ENCODE peak calls at places on chromosome 19, in six cellular contexts. W is stomach, T is HCT116, I is PC-3, S is tibial nerve, U is OCI-LY7. N is an unnamed sample.

GRCh38 chr19:58395979-58396627 is 647 bp downstream of the RNF225 start:
- DNase-seq in S (no peak), T (no peak), I (no peak), W (no peak), U (no peak), N (peak; percentile 44)

GRCh38 chr19:2129022-2129421 is 22.3 kb downstream of the AP3D1 start:
- DNase-seq in W (no peak), S (no peak), T (no peak), I (no peak), U (no peak), N (no peak)

GRCh38 chr19:37304884-37305255 is 66.0 kb upstream of the ZNF527 start:
- DNase-seq in T (no peak), U (no peak), S (no peak), I (no peak), W (no peak), N (no peak)

GRCh38 chr19:2663920-2664571 is 38.4 kb downstream of the GNG7 start:
- DNase-seq in W (peak; percentile 47), S (no peak), T (no peak), I (no peak), U (peak; percentile 75), N (no peak)

GRCh38 chr19:41430907-41431306 is 3.7 kb upstream of the B3GNT8 start:
- DNase-seq in S (no peak), U (no peak), W (no peak), T (no peak), I (no peak), N (no peak)

GRCh38 chr19:13788991-13789390 is 6.3 kb upstream of the ZSWIM4 start:
- DNase-seq in W (no peak), I (no peak), S (no peak), U (peak; percentile 36), T (no peak), N (no peak)

GRCh38 chr19:47433121-47433520 is 13.8 kb upstream of the MEIS3 start:
- DNase-seq in W (no peak), U (peak; percentile 44), T (no peak), I (no peak), S (no peak), N (no peak)

GRCh38 chr19:19900124-19900523 is 622 bp upstream of the ZNF93 start:
- DNase-seq in S (no peak), U (no peak), I (no peak), T (no peak), W (no peak), N (no peak)

GRCh38 chr19:12994701-12995595 is at the start of gene NFIX:
- DNase-seq in U (peak; percentile 28), I (peak; percentile 69), S (peak; percentile 56), T (no peak), W (peak; percentile 78), N (peak; percentile 92)

GRCh38 chr19:10812196-10812595 is 23.8 kb downstream of the TMED1 start:
- DNase-seq in I (no peak), S (no peak), U (no peak), T (no peak), W (no peak), N (no peak)

GRCh38 chr19:7547153-7547552 is 11.6 kb downstream of the PNPLA6 start:
- DNase-seq in T (no peak), S (no peak), U (no peak), I (no peak), W (no peak), N (no peak)

GRCh38 chr19:53647792-53648191 is 16.0 kb downstream of the DPRX start:
- DNase-seq in S (no peak), T (no peak), W (no peak), U (no peak), I (no peak), N (no peak)

GRCh38 chr19:53652476-53652875 is 20.7 kb downstream of the DPRX start:
- DNase-seq in I (no peak), S (no peak), T (no peak), U (no peak), W (no peak), N (no peak)

GRCh38 chr19:53647350-53647749 is 15.6 kb downstream of the DPRX start:
- DNase-seq in W (no peak), I (no peak), T (no peak), U (no peak), S (no peak), N (no peak)

GRCh38 chr19:53646144-53646543 is 14.3 kb downstream of the DPRX start:
- DNase-seq in I (no peak), T (no peak), W (no peak), S (no peak), U (no peak), N (no peak)

DNA sequence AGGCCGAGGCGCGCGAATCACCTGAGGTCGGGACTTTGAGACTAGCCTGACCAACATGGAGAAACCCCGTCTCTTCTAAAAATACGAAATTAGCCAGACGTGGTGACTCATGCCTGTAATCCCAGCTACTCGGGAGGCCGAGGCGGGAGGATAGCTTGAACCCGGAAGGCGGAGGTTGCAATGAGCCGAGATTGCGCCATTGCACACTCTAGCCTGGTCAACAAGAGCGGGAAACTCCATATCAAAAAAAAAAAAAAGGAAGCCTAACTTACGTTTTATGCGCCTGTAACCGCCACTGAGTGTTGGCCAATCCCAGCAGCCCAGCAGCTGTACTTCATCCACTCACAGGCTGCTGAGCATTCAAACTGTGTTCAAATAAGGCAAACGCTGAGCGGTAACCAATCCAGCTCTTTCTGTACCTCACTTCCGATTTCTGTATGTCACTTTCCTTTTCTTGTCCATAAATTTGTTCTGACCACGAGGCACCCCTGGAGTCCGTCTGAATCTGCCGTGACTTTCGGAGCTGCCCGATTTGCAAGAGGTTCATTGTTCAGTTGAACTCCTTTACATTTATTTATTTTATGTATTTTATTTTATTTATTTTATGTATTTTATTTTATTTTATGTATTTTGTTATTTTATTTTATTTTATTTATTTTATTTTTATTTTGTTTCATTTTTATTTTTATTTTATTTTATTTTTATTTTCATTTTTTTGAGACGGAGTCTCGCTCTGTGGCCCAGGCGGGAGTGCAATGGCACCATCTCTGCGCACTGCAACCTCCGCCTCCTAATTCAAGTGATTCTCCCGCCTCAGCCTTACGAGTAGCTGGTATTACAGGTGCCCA is 18.2 kb downstream of the DPRX start:
- DNase-seq in I (no peak), T (no peak), S (no peak), W (no peak), U (no peak), N (no peak)
- H3K4me1 ChIP-seq in I (no peaks in the 10 kb centered on the region), T (no peaks in the 10 kb centered on the region), S (no peaks in the 10 kb centered on the region), W (no peaks in the 10 kb centered on the region), U (no peaks in the 10 kb centered on the region), N (no peaks in the 10 kb centered on the region)

GRCh38 chr19:43739419-43739818 is 15.3 kb downstream of the SMG9 start:
- DNase-seq in T (no peak), I (no peak), S (no peak), W (peak; percentile 76), U (no peak), N (no peak)

GRCh38 chr19:43739836-43740235 is 14.9 kb downstream of the SMG9 start:
- DNase-seq in T (no peak), S (no peak), W (peak; percentile 67), U (no peak), I (peak; percentile 64), N (no peak)

GRCh38 chr19:43741075-43741840 is 13.5 kb downstream of the SMG9 start:
- DNase-seq in I (no peak), S (no peak), W (no peak), T (no peak), U (no peak), N (no peak)

GRCh38 chr19:43735957-43736356 is 18.8 kb downstream of the SMG9 start:
- DNase-seq in W (no peak), I (no peak), S (no peak), U (no peak), T (no peak), N (no peak)

DNA sequence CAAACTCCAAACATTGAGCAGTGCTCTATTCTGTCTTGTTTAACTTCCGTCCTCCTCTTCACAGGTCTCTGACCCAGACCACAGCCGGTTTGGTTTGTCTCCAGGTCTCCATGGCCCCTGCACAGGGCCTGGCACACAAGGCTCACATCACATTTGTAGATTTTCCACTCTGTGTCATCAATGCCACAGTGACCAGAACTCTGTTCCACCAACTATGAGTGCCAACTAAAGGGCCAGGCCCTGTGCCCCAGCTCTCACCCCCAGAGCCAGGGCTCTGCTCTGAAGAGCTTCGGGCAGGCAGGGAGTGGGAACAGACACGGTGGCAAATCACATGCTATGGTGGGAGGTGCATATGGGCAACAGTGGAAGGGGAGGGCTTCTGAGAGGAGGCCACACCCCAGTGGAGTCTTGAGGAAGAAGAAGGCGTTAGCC is 16.0 kb downstream of the SMG9 start:
- DNase-seq in W (peak; percentile 53), U (no peak), I (no peak), T (no peak), S (no peak), N (no peak)
- H3K27ac ChIP-seq in W (peak overlapping the region; percentile 79), U (no peak overlapping the region), I (no peak overlapping the region), T (peak overlapping the region; percentile 43), S (peak overlapping the region; percentile 68), N (no peak overlapping the region)

GRCh38 chr19:18468517-18468916 is 30.6 kb upstream of the ISYNA1 start:
- DNase-seq in W (no peak), I (peak; percentile 46), T (no peak), U (no peak), S (no peak), N (no peak)

GRCh38 chr19:18470787-18471186 is 32.9 kb upstream of the ISYNA1 start:
- DNase-seq in T (no peak), I (no peak), S (no peak), U (no peak), W (no peak), N (no peak)

GRCh38 chr19:18468930-18469244 is 31.0 kb upstream of the ISYNA1 start:
- DNase-seq in I (no peak), W (no peak), U (no peak), S (no peak), T (no peak), N (no peak)

GRCh38 chr19:18470153-18470552 is 32.2 kb upstream of the ISYNA1 start:
- DNase-seq in U (peak; percentile 41), T (no peak), I (no peak), W (no peak), S (no peak), N (no peak)

GRCh38 chr19:18469245-18470107 is 31.5 kb upstream of the ISYNA1 start:
- DNase-seq in T (peak; percentile 32), I (peak; percentile 56), W (peak; percentile 72), S (peak; percentile 68), U (peak; percentile 45), N (peak; percentile 91)
- H3K4me1 ChIP-seq in T (peaks cover 13% of the 10 kb centered on the region), I (peaks cover 18% of the 10 kb centered on the region), W (peaks cover 61% of the 10 kb centered on the region), S (peaks cover 70% of the 10 kb centered on the region), U (no peaks in the 10 kb centered on the region), N (no peaks in the 10 kb centered on the region)

DNA sequence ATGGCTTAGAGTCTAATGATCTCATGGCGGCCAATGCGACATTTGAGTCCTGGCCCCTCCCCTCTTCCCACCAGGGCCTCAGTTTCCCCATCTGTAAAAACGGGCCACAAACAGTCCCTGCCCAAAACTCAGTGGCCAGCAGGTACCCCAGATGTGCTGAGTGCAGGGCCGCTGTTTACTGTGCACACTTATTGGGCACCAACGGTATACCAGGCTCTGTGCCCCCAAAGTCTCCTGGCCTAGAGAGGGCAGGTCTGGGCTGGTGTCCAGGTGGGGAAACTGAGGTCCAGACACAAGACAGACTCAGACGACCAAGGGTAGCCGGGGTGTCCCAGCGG is 23.6 kb upstream of the WDR18 start:
- DNase-seq in S (no peak), W (no peak), T (no peak), U (no peak), I (no peak), N (no peak)
- H3K27ac ChIP-seq in S (no peak overlapping the region), W (no peak overlapping the region), T (no peak overlapping the region), U (no peak overlapping the region), I (no peak overlapping the region), N (no peak overlapping the region)